ENCODE peak calls at places on chromosomes 2 and 18, in eight cellular contexts. One of them, this sample, is unnamed. For H3K4me1, the result is how much of the 10 kb centered on the place peaks cover.

GRCh38 chr2:134539946-134540345 is 178.9 kb downstream of the TMEM163 start:
- DNase-seq in heart left ventricle: no peak
- DNase-seq in naive thymus-derived CD4-positive, alpha-beta T cell: no peak
- DNase-seq in IMR-90: no peak
- DNase-seq in thoracic aorta: no peak
- DNase-seq in CD8-positive, alpha-beta T cell: no peak
- DNase-seq in A549: no peak
- DNase-seq in ovary: no peak
- DNase-seq in this sample: no peak

GRCh38 chr18:68735498-68736343 is 20.8 kb upstream of the TMX3 start:
- DNase-seq in heart left ventricle: no peak
- DNase-seq in naive thymus-derived CD4-positive, alpha-beta T cell: no peak
- DNase-seq in IMR-90: peak
- DNase-seq in thoracic aorta: no peak
- DNase-seq in CD8-positive, alpha-beta T cell: no peak
- DNase-seq in A549: peak
- DNase-seq in ovary: no peak
- DNase-seq in this sample: no peak

GRCh38 chr18:78160961-78161656 is 818.5 kb upstream of the SALL3 start:
- DNase-seq in heart left ventricle: no peak
- DNase-seq in naive thymus-derived CD4-positive, alpha-beta T cell: no peak
- DNase-seq in IMR-90: no peak
- DNase-seq in thoracic aorta: no peak
- DNase-seq in CD8-positive, alpha-beta T cell: no peak
- DNase-seq in A549: no peak
- DNase-seq in ovary: no peak
- DNase-seq in this sample: no peak

GRCh38 chr2:187011206-187011605 is 162.2 kb upstream of the ZSWIM2 start:
- DNase-seq in heart left ventricle: no peak
- DNase-seq in naive thymus-derived CD4-positive, alpha-beta T cell: no peak
- DNase-seq in IMR-90: no peak
- DNase-seq in thoracic aorta: no peak
- DNase-seq in CD8-positive, alpha-beta T cell: no peak
- DNase-seq in A549: no peak
- DNase-seq in ovary: no peak
- DNase-seq in this sample: no peak

GRCh38 chr2:233413529-233414272 is 59.4 kb downstream of the DGKD start:
- DNase-seq in heart left ventricle: peak
- DNase-seq in naive thymus-derived CD4-positive, alpha-beta T cell: no peak
- DNase-seq in IMR-90: peak
- DNase-seq in thoracic aorta: peak
- DNase-seq in CD8-positive, alpha-beta T cell: peak
- DNase-seq in A549: peak
- DNase-seq in ovary: no peak
- DNase-seq in this sample: no peak

GRCh38 chr2:120866071-120866470 is 130.4 kb downstream of the GLI2 start:
- DNase-seq in heart left ventricle: no peak
- DNase-seq in naive thymus-derived CD4-positive, alpha-beta T cell: no peak
- DNase-seq in IMR-90: no peak
- DNase-seq in thoracic aorta: no peak
- DNase-seq in CD8-positive, alpha-beta T cell: no peak
- DNase-seq in A549: no peak
- DNase-seq in ovary: no peak
- DNase-seq in this sample: peak

GRCh38 chr2:222034058-222034457 is 264.7 kb downstream of the PAX3 start:
- DNase-seq in heart left ventricle: no peak
- DNase-seq in naive thymus-derived CD4-positive, alpha-beta T cell: no peak
- DNase-seq in IMR-90: no peak
- DNase-seq in thoracic aorta: no peak
- DNase-seq in CD8-positive, alpha-beta T cell: no peak
- DNase-seq in A549: no peak
- DNase-seq in ovary: no peak
- DNase-seq in this sample: no peak

GRCh38 chr2:242030226-242030575 is 160.7 kb downstream of the RTP5 start:
- DNase-seq in heart left ventricle: no peak
- DNase-seq in naive thymus-derived CD4-positive, alpha-beta T cell: no peak
- DNase-seq in IMR-90: no peak
- DNase-seq in thoracic aorta: no peak
- DNase-seq in CD8-positive, alpha-beta T cell: peak
- DNase-seq in A549: no peak
- DNase-seq in ovary: no peak
- DNase-seq in this sample: peak

GRCh38 chr2:102240640-102241370 is 54.0 kb downstream of the IL1RL2 start:
- DNase-seq in heart left ventricle: peak
- DNase-seq in naive thymus-derived CD4-positive, alpha-beta T cell: peak
- DNase-seq in IMR-90: peak
- DNase-seq in thoracic aorta: peak
- DNase-seq in CD8-positive, alpha-beta T cell: peak
- DNase-seq in A549: peak
- DNase-seq in ovary: peak
- DNase-seq in this sample: peak

GRCh38 chr2:151973901-151974199 is 125.0 kb downstream of the CACNB4 start:
- DNase-seq in heart left ventricle: no peak
- DNase-seq in naive thymus-derived CD4-positive, alpha-beta T cell: no peak
- DNase-seq in IMR-90: peak
- DNase-seq in thoracic aorta: no peak
- DNase-seq in CD8-positive, alpha-beta T cell: no peak
- DNase-seq in A549: no peak
- DNase-seq in ovary: no peak
- DNase-seq in this sample: no peak

GRCh38 chr2:38443021-38443541 is 66.0 kb upstream of the ATL2 start:
- DNase-seq in heart left ventricle: peak
- DNase-seq in naive thymus-derived CD4-positive, alpha-beta T cell: no peak
- DNase-seq in IMR-90: no peak
- DNase-seq in thoracic aorta: no peak
- DNase-seq in CD8-positive, alpha-beta T cell: no peak
- DNase-seq in A549: no peak
- DNase-seq in ovary: peak
- DNase-seq in this sample: no peak
- H3K4me3 ChIP-seq in heart left ventricle: no peak
- H3K4me3 ChIP-seq in naive thymus-derived CD4-positive, alpha-beta T cell: no peak
- H3K4me3 ChIP-seq in IMR-90: no peak
- H3K4me3 ChIP-seq in thoracic aorta: peak
- H3K4me3 ChIP-seq in CD8-positive, alpha-beta T cell: no peak
- H3K4me3 ChIP-seq in A549: no peak
- H3K4me3 ChIP-seq in ovary: no peak
- H3K4me3 ChIP-seq in this sample: no peak

DNA sequence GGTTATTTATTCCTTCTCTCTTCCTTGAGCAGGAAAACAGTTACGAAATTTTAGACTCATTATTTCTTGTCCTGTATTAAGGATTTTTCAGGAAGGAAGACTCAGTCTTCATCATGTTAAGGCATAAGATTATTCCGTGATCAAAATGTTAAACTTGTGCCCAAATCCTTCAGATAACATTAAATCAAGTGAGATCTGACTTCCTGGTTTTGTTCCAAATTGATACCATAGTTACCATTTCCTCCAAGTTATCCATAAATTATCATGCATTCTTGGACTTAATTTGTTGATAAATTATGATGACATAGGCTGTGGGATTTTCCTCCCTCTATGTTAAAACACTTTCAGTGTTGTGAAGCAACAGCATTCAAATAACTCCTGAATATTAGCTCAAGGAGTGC is 31.9 kb downstream of the EFEMP1 start:
- DNase-seq in heart left ventricle: no peak
- DNase-seq in naive thymus-derived CD4-positive, alpha-beta T cell: no peak
- DNase-seq in IMR-90: no peak
- DNase-seq in thoracic aorta: no peak
- DNase-seq in CD8-positive, alpha-beta T cell: no peak
- DNase-seq in A549: no peak
- DNase-seq in ovary: no peak
- DNase-seq in this sample: no peak
- H3K27ac ChIP-seq in heart left ventricle: no peak
- H3K27ac ChIP-seq in naive thymus-derived CD4-positive, alpha-beta T cell: no peak
- H3K27ac ChIP-seq in IMR-90: no peak
- H3K27ac ChIP-seq in thoracic aorta: peak
- H3K27ac ChIP-seq in CD8-positive, alpha-beta T cell: no peak
- H3K27ac ChIP-seq in A549: no peak
- H3K27ac ChIP-seq in ovary: no peak
- H3K27ac ChIP-seq in this sample: no peak

DNA sequence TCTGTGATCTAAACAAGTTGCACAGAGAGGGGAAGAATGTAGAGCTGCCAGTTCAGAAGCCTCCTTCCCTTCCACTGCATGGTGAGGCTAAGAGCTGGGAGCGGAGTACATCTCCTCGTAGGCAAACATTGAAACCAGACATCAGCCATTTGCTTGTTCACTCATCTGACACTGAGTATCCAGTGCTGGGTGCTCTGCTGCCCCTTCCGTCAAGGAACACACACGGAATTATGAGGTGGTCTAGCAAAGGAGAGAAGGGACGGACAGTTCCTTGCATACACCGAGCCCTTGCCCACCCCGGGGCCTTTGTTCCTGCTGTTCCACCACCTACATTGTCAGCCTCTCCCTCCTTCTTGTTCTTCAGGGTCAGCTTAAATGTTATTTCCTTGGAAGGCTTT is 44.6 kb downstream of the SLC4A1AP start:
- DNase-seq in heart left ventricle: no peak
- DNase-seq in naive thymus-derived CD4-positive, alpha-beta T cell: no peak
- DNase-seq in IMR-90: no peak
- DNase-seq in thoracic aorta: no peak
- DNase-seq in CD8-positive, alpha-beta T cell: no peak
- DNase-seq in A549: no peak
- DNase-seq in ovary: no peak
- DNase-seq in this sample: no peak
- H3K4me1 ChIP-seq in heart left ventricle: under half
- H3K4me1 ChIP-seq in naive thymus-derived CD4-positive, alpha-beta T cell: under half
- H3K4me1 ChIP-seq in IMR-90: under half
- H3K4me1 ChIP-seq in thoracic aorta: half or more
- H3K4me1 ChIP-seq in CD8-positive, alpha-beta T cell: under half
- H3K4me1 ChIP-seq in A549: half or more
- H3K4me1 ChIP-seq in ovary: under half
- H3K4me1 ChIP-seq in this sample: under half

GRCh38 chr2:64065516-64065915 is 46.3 kb upstream of the VPS54 start:
- DNase-seq in heart left ventricle: no peak
- DNase-seq in naive thymus-derived CD4-positive, alpha-beta T cell: no peak
- DNase-seq in IMR-90: no peak
- DNase-seq in thoracic aorta: no peak
- DNase-seq in CD8-positive, alpha-beta T cell: no peak
- DNase-seq in A549: no peak
- DNase-seq in ovary: no peak
- DNase-seq in this sample: no peak

GRCh38 chr2:64063924-64064331 is 44.7 kb upstream of the VPS54 start:
- DNase-seq in heart left ventricle: peak
- DNase-seq in naive thymus-derived CD4-positive, alpha-beta T cell: no peak
- DNase-seq in IMR-90: peak
- DNase-seq in thoracic aorta: no peak
- DNase-seq in CD8-positive, alpha-beta T cell: no peak
- DNase-seq in A549: no peak
- DNase-seq in ovary: no peak
- DNase-seq in this sample: no peak

GRCh38 chr2:64059270-64059669 is 40.0 kb upstream of the VPS54 start:
- DNase-seq in heart left ventricle: no peak
- DNase-seq in naive thymus-derived CD4-positive, alpha-beta T cell: no peak
- DNase-seq in IMR-90: no peak
- DNase-seq in thoracic aorta: no peak
- DNase-seq in CD8-positive, alpha-beta T cell: no peak
- DNase-seq in A549: no peak
- DNase-seq in ovary: no peak
- DNase-seq in this sample: no peak

GRCh38 chr2:64063454-64063853 is 44.2 kb upstream of the VPS54 start:
- DNase-seq in heart left ventricle: no peak
- DNase-seq in naive thymus-derived CD4-positive, alpha-beta T cell: no peak
- DNase-seq in IMR-90: no peak
- DNase-seq in thoracic aorta: no peak
- DNase-seq in CD8-positive, alpha-beta T cell: no peak
- DNase-seq in A549: no peak
- DNase-seq in ovary: no peak
- DNase-seq in this sample: no peak

DNA sequence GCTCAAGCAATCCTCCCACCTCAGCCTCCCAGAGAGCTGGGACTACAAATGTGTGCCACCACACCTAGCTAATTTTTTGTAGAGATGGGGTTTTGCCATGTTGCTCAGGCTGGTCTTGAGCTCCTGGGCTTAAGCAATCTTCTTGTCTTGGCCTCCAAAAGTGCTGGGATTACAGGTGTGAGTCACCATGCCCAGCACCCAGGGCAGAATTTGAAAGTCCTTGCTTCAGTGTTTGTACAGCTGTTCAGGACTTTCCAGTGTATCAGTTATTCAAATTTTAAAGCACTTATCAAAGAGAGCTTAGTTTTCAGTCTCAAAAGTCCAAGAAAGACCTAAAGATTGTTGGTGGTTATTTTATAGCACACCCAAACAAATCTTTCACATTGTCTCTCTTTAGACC is 43.6 kb upstream of the VPS54 start:
- DNase-seq in heart left ventricle: no peak
- DNase-seq in naive thymus-derived CD4-positive, alpha-beta T cell: no peak
- DNase-seq in IMR-90: peak
- DNase-seq in thoracic aorta: no peak
- DNase-seq in CD8-positive, alpha-beta T cell: no peak
- DNase-seq in A549: peak
- DNase-seq in ovary: no peak
- DNase-seq in this sample: no peak
- H3K4me3 ChIP-seq in heart left ventricle: no peak
- H3K4me3 ChIP-seq in naive thymus-derived CD4-positive, alpha-beta T cell: no peak
- H3K4me3 ChIP-seq in IMR-90: no peak
- H3K4me3 ChIP-seq in thoracic aorta: no peak
- H3K4me3 ChIP-seq in CD8-positive, alpha-beta T cell: no peak
- H3K4me3 ChIP-seq in A549: no peak
- H3K4me3 ChIP-seq in ovary: no peak
- H3K4me3 ChIP-seq in this sample: no peak

DNA sequence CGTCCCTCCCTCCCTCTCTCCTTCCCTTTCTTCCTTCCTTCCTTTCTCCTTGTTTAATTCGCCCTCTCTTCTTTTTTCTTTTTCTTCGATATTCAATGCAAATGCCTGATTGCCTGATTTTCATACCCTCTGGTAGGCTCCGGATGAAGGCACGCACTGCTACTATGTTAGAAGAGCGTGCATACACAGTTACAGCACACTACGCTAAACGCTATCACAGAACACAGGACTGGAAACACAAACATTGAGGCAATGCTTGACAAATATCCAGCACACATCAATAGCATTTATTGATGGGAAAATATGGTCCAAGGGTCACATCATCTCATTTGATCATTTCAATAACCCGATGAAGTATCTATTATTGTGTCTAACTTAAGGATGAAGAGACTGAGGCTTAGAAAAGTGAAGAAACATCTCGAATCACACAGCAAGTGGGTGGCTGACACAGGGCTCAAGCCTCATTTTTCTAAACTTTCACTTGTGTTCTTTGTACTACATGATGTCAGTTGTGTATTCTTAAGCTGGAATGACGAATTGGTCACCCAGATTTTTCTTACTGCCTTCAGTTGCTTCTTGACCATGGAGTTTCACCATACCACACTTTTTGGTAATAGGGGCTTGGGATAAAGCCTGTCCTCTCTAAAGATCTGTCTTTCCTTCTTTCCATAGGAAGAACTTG is 101.8 kb downstream of the TRIB2 start:
- DNase-seq in heart left ventricle: no peak
- DNase-seq in naive thymus-derived CD4-positive, alpha-beta T cell: no peak
- DNase-seq in IMR-90: no peak
- DNase-seq in thoracic aorta: no peak
- DNase-seq in CD8-positive, alpha-beta T cell: no peak
- DNase-seq in A549: no peak
- DNase-seq in ovary: no peak
- DNase-seq in this sample: no peak
- H3K27ac ChIP-seq in heart left ventricle: peak
- H3K27ac ChIP-seq in naive thymus-derived CD4-positive, alpha-beta T cell: no peak
- H3K27ac ChIP-seq in IMR-90: peak
- H3K27ac ChIP-seq in thoracic aorta: peak
- H3K27ac ChIP-seq in CD8-positive, alpha-beta T cell: no peak
- H3K27ac ChIP-seq in A549: no peak
- H3K27ac ChIP-seq in ovary: no peak
- H3K27ac ChIP-seq in this sample: peak

This sample was measured in Peyer's patch.